ENCODE peak calls at places on chromosomes 12 and 14, in ten cellular contexts. X, N, L, Y, Q, H, T, O, U and R are unnamed samples.

GRCh38 chr14:55267816-55268215 is 3.4 kb upstream of the FBXO34 start:
- DNase-seq in U (no peak), Y (no peak), H (no peak), Q (no peak), O (peak; percentile 50), N (no peak), T (peak; percentile 33), L (peak; percentile 24), X (no peak), R (no peak)

GRCh38 chr12:24776856-24777255 is 172.0 kb downstream of the BCAT1 start:
- DNase-seq in Q (no peak), U (no peak), T (peak; percentile 22), X (no peak), L (peak; percentile 45), O (no peak), Y (no peak), N (no peak), H (no peak), R (no peak)

GRCh38 chr12:40784102-40784501 is 91.9 kb downstream of the CNTN1 start:
- DNase-seq in Y (no peak), U (no peak), O (no peak), H (no peak), L (no peak), Q (no peak), N (no peak), T (no peak), X (no peak), R (no peak)

GRCh38 chr12:38689704-38690103 is 215.7 kb downstream of the CPNE8 start:
- DNase-seq in H (no peak), T (peak; percentile 41), Y (no peak), N (no peak), X (no peak), U (no peak), O (no peak), L (no peak), Q (no peak), R (no peak)

GRCh38 chr12:69417741-69418167 is 52.4 kb upstream of the FRS2 start:
- DNase-seq in N (no peak), U (no peak), X (no peak), T (no peak), O (no peak), L (no peak), Y (no peak), Q (no peak), H (no peak), R (no peak)

GRCh38 chr12:11891350-11892064 is 179.2 kb upstream of the BCL2L14 start:
- DNase-seq in H (peak; percentile 63), X (peak; percentile 51), O (no peak), L (no peak), T (no peak), Y (no peak), N (peak; percentile 45), U (no peak), Q (no peak), R (peak; percentile 60)

GRCh38 chr12:38691164-38691563 is 214.2 kb downstream of the CPNE8 start:
- DNase-seq in T (peak; percentile 22), Y (no peak), U (no peak), O (no peak), L (no peak), X (no peak), H (no peak), Q (no peak), N (no peak), R (no peak)

GRCh38 chr14:89302396-89302950 is 114.6 kb downstream of the FOXN3 start:
- DNase-seq in T (no peak), O (no peak), U (no peak), H (no peak), Y (no peak), L (no peak), Q (no peak), N (no peak), X (no peak), R (no peak)

GRCh38 chr14:39372656-39373055 is 59.6 kb downstream of the FBXO33 start:
- DNase-seq in U (no peak), Y (no peak), T (peak; percentile 42), L (peak; percentile 53), H (no peak), X (no peak), N (no peak), Q (no peak), O (no peak), R (no peak)

DNA sequence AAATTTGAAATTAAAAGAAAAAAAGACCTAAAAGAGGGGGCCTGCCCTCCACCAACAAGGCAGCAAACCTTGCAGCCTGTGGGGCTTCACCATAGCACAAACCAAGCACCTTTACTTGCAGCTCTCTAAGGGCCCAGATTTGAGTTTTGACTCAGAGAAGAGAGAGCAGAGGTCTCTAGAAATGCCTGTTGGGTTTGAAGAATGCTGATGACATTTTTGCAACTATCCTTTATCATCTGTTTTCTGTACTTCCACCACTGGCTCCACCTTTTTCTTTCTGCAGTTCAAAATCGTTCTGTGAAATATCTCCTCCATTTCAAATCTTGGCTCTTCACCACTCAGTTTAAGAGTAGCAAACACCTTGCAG is 83.8 kb upstream of the HMGA2 start:
- DNase-seq in Q (no peak), N (no peak), U (no peak), T (peak; percentile 34), X (no peak), L (peak; percentile 21), H (no peak), O (peak; percentile 73), Y (no peak), R (no peak)
- H3K4me3 ChIP-seq in Q (peak overlapping the region; percentile 63), N (peak overlapping the region; percentile 78), U (peak overlapping the region; percentile 71), T (peak overlapping the region; percentile 63), X (no peak overlapping the region), L (peak overlapping the region; percentile 90), H (no peak overlapping the region), O (peak overlapping the region; percentile 72), Y (peak overlapping the region; percentile 73), R (no peak overlapping the region)

GRCh38 chr14:72879431-72879830 is 14.5 kb downstream of the DPF3 start:
- DNase-seq in L (no peak), Y (no peak), H (no peak), Q (no peak), U (no peak), T (no peak), X (no peak), O (no peak), N (no peak), R (no peak)

GRCh38 chr14:72876021-72876709 is 17.7 kb downstream of the DPF3 start:
- DNase-seq in N (no peak), L (no peak), T (no peak), Q (no peak), X (no peak), O (no peak), Y (no peak), H (no peak), U (no peak), R (no peak)

GRCh38 chr14:72878746-72879145 is 15.2 kb downstream of the DPF3 start:
- DNase-seq in Q (no peak), L (no peak), X (no peak), N (no peak), U (no peak), H (no peak), Y (no peak), O (no peak), T (no peak), R (no peak)

GRCh38 chr14:72880164-72880563 is 13.7 kb downstream of the DPF3 start:
- DNase-seq in L (no peak), Y (no peak), T (no peak), H (no peak), X (no peak), O (no peak), Q (no peak), U (no peak), N (no peak), R (no peak)

DNA sequence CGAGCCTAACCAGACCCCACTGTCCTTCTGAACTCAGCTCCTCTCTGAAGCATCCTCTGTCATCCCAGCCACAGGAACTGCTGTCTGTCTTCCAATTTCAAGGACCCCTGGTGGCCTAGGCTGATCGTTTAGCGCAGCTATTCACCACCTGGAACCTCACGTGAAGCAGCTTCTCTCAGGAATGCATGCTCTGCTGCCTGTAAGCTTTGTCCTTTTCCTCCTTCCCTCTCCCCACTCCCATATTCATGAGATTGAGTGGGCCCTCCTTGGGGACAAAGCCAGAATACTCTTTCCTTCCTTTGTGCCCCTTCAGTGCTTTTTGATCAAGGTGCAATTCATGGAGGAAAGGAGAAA is 17.2 kb downstream of the DPF3 start:
- DNase-seq in O (no peak), L (no peak), H (no peak), Y (no peak), T (no peak), U (no peak), N (no peak), X (no peak), Q (no peak), R (no peak)
- H3K4me1 ChIP-seq in O (no peaks in the 10 kb centered on the region), L (no peaks in the 10 kb centered on the region), H (no peaks in the 10 kb centered on the region), Y (peaks cover 10% of the 10 kb centered on the region), T (no peaks in the 10 kb centered on the region), U (no peaks in the 10 kb centered on the region), N (peaks cover 72% of the 10 kb centered on the region), X (peaks cover 2% of the 10 kb centered on the region), Q (no peaks in the 10 kb centered on the region), R (no peaks in the 10 kb centered on the region)

GRCh38 chr12:26026713-26027112 is 68.2 kb downstream of the RASSF8 start:
- DNase-seq in T (no peak), L (no peak), X (no peak), N (no peak), U (no peak), H (no peak), Y (no peak), Q (no peak), O (no peak), R (no peak)
- H3K4me3 ChIP-seq in T (no peak overlapping the region), L (no peak overlapping the region), X (no peak overlapping the region), N (no peak overlapping the region), U (no peak overlapping the region), H (no peak overlapping the region), Y (no peak overlapping the region), Q (no peak overlapping the region), O (no peak overlapping the region), R (no peak overlapping the region)

DNA sequence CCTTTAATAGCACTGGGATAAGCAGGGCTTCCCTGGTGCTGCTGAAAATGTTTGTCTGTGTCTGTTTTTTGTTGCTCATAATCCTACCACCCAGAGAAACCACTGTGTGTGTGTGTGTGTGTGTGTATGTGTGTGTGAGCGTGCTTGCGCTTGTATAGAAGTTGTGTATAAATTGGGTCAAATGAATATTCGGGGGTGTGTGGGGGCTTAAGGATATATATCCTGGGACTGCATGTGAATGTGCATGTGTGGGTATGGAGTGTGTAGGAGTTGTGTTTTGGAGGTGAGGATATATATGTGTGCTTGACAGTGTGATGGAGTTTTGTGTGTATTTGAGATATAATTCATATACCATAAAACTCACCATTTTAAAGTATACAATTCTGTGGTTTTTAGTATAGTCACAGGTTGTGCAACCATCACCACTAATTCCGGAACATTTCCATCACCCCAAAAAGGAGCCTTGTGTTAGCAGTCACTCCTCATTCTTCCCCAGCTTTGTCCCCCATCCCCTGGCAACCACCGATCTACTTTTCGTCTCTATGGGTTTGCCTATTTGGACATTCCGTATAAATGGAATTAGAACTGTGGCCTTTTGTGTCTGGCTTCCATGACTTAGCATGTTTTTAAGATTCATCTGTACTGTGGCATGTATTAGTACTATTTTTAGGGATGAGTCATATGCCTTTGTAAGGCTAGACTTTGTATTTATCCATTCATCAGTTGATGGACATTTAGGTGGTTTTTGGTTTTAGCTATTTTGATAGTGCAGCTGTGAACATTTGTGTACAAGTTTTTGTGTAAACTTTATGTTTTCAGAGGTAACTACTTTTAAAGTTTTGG is 25.6 kb downstream of the TCTN1 start:
- DNase-seq in Q (no peak), X (no peak), H (no peak), T (peak; percentile 88), O (no peak), Y (no peak), N (no peak), L (peak; percentile 71), U (no peak), R (no peak)
- H3K4me1 ChIP-seq in Q (no peaks in the 10 kb centered on the region), X (no peaks in the 10 kb centered on the region), H (peaks cover 4% of the 10 kb centered on the region), T (peaks cover 9% of the 10 kb centered on the region), O (peaks cover 17% of the 10 kb centered on the region), Y (peaks cover 23% of the 10 kb centered on the region), N (peaks cover 37% of the 10 kb centered on the region), L (peaks cover 17% of the 10 kb centered on the region), U (peaks cover 10% of the 10 kb centered on the region), R (peaks cover 4% of the 10 kb centered on the region)

GRCh38 chr12:109052097-109052414 is 320 bp upstream of the USP30 start:
- DNase-seq in U (no peak), N (no peak), Y (no peak), T (no peak), O (no peak), Q (no peak), H (no peak), L (no peak), X (no peak), R (no peak)
- H3K4me3 ChIP-seq in U (peak overlapping the region; percentile 96), N (peak overlapping the region; percentile 91), Y (peak overlapping the region; percentile 88), T (peak overlapping the region; percentile 91), O (peak overlapping the region; percentile 86), Q (peak overlapping the region; percentile 74), H (peak overlapping the region; percentile 95), L (peak overlapping the region; percentile 95), X (peak overlapping the region; percentile 80), R (peak overlapping the region; percentile 94)